ENCODE peak calls at places on chromosome 12, in nine cellular contexts. F is body of pancreas, O is A549, X is foreskin keratinocyte, M is psoas muscle, V is H1, P is cardiac muscle cell, C is fibroblast of lung, Y is WERI-Rb-1. R is an unnamed sample.
A peak's percentile ranks its signal among the peaks of the same experiment; 100 is the strongest.

GRCh38 chr12:58757422-58757821 is 162.9 kb downstream of the LRIG3 start:
- DNase-seq in F (no peak), O (no peak), X (peak; percentile 32), M (no peak), V (no peak), P (no peak), C (peak; percentile 96), Y (no peak), R (no peak)

GRCh38 chr12:20808521-20808920 is 2.0 kb upstream of the SLCO1B3 start:
- DNase-seq in F (no peak), O (no peak), X (no peak), M (no peak), V (no peak), P (no peak), C (no peak), Y (no peak), R (no peak)

GRCh38 chr12:53380797-53381738 is 1.1 kb downstream of the SP1 start:
- DNase-seq in F (peak; percentile 26), O (no peak), X (peak; percentile 60), M (peak; percentile 23), V (peak; percentile 48), P (no peak), C (peak; percentile 47), Y (peak; percentile 10), R (peak; percentile 79)

GRCh38 chr12:26158078-26158764 is 33.4 kb upstream of the BHLHE41 start:
- DNase-seq in F (no peak), O (peak; percentile 19), X (peak; percentile 42), M (no peak), V (no peak), P (no peak), C (no peak), Y (no peak), R (peak; percentile 82)

GRCh38 chr12:92080390-92081285 is 65.0 kb downstream of the BTG1 start:
- DNase-seq in F (no peak), O (peak; percentile 90), X (peak; percentile 94), M (no peak), V (no peak), P (peak; percentile 72), C (peak; percentile 94), Y (no peak), R (no peak)

GRCh38 chr12:57727758-57728395 is 10.7 kb downstream of the AGAP2 start:
- DNase-seq in F (peak; percentile 26), O (no peak), X (no peak), M (no peak), V (no peak), P (peak; percentile 77), C (no peak), Y (no peak), R (peak; percentile 95)

GRCh38 chr12:91958816-91959215 is 186.8 kb downstream of the BTG1 start:
- DNase-seq in F (no peak), O (peak; percentile 17), X (peak; percentile 88), M (no peak), V (no peak), P (no peak), C (peak; percentile 86), Y (no peak), R (no peak)

GRCh38 chr12:80033457-80033856 is 65.9 kb upstream of the OTOGL start:
- DNase-seq in F (no peak), O (peak; percentile 21), X (peak; percentile 53), M (no peak), V (no peak), P (no peak), C (peak; percentile 90), Y (no peak), R (no peak)

GRCh38 chr12:33192226-33192625 is 247.4 kb downstream of the SYT10 start:
- DNase-seq in F (no peak), O (no peak), X (no peak), M (no peak), V (no peak), P (no peak), C (no peak), Y (no peak), R (no peak)

GRCh38 chr12:118979763-118980406 is 1.5 kb upstream of the SRRM4 start:
- DNase-seq in F (peak; percentile 52), O (peak; percentile 80), X (peak; percentile 1), M (no peak), V (peak; percentile 86), P (peak; percentile 88), C (peak; percentile 17), Y (peak; percentile 83), R (peak; percentile 95)
- TF ChIP-seq CTCF in F (peak; percentile 59), O (peak; percentile 61), X (peak; percentile 56), M (peak; percentile 61), V (peak; percentile 84), P (peak; percentile 75), C (peak; percentile 53), Y (peak; percentile 93), R (peak; percentile 91)

GRCh38 chr12:107106241-107107025 is 13.1 kb upstream of the CRY1 start:
- DNase-seq in F (no peak), O (no peak), X (no peak), M (no peak), V (no peak), P (no peak), C (no peak), Y (no peak), R (no peak)
- H3K27ac ChIP-seq in F (no peak overlapping the region), O (no peak overlapping the region), X (no peak overlapping the region), M (no peak overlapping the region), V (no peak overlapping the region), P (no peak overlapping the region), C (no peak overlapping the region), Y (no peak overlapping the region), R (no peak overlapping the region)

GRCh38 chr12:18581232-18581962 is 156.4 kb downstream of the PLCZ1 start:
- DNase-seq in F (no peak), O (no peak), X (no peak), M (no peak), V (no peak), P (no peak), C (peak; percentile 1), Y (no peak), R (no peak)
- TF ChIP-seq CTCF in F (no peak), O (no peak), X (no peak), M (no peak), V (no peak), P (no peak), C (no peak), Y (no peak), R (no peak)

GRCh38 chr12:112963227-112963861 is 15.0 kb upstream of the OAS2 start:
- DNase-seq in F (no peak), O (no peak), X (no peak), M (no peak), V (no peak), P (no peak), C (no peak), Y (no peak), R (peak; percentile 53)

GRCh38 chr12:112965643-112966042 is 12.7 kb upstream of the OAS2 start:
- DNase-seq in F (no peak), O (no peak), X (no peak), M (no peak), V (no peak), P (no peak), C (no peak), Y (no peak), R (peak; percentile 31)

GRCh38 chr12:112964067-112964670 is 14.2 kb upstream of the OAS2 start:
- DNase-seq in F (no peak), O (no peak), X (no peak), M (no peak), V (no peak), P (no peak), C (no peak), Y (no peak), R (peak; percentile 34)

GRCh38 chr12:112962561-112962960 is 15.8 kb upstream of the OAS2 start:
- DNase-seq in F (no peak), O (no peak), X (no peak), M (no peak), V (no peak), P (no peak), C (no peak), Y (no peak), R (peak; percentile 31)

GRCh38 chr12:112964915-112965314 is 13.4 kb upstream of the OAS2 start:
- DNase-seq in F (no peak), O (no peak), X (no peak), M (no peak), V (no peak), P (no peak), C (no peak), Y (no peak), R (peak; percentile 15)
- H3K27ac ChIP-seq in F (no peak overlapping the region), O (no peak overlapping the region), X (no peak overlapping the region), M (no peak overlapping the region), V (no peak overlapping the region), P (no peak overlapping the region), C (no peak overlapping the region), Y (no peak overlapping the region), R (no peak overlapping the region)

R was measured in endodermal cell.